ENCODE peak calls at places on chromosomes 3 and 15, in eight cellular contexts. W, K, N, Z, Q, P, H and L are unnamed samples.

GRCh38 chr3:31789429-31789828 is 191.6 kb downstream of the OSBPL10 start:
- DNase-seq in N (no peak), H (no peak), K (no peak), Q (no peak), Z (no peak), P (no peak), W (no peak), L (no peak)

GRCh38 chr3:17639257-17639656 is 103.2 kb downstream of the TBC1D5 start:
- DNase-seq in K (no peak), Q (no peak), W (no peak), Z (no peak), H (no peak), N (peak), P (no peak), L (no peak)

GRCh38 chr3:12396475-12396874 is 87.8 kb upstream of the TSEN2 start:
- DNase-seq in K (no peak), Z (no peak), Q (no peak), W (no peak), H (no peak), N (peak), P (no peak), L (no peak)

GRCh38 chr15:47844437-47844836 is 127.1 kb downstream of the SEMA6D start:
- DNase-seq in K (no peak), N (no peak), W (no peak), H (no peak), Q (no peak), Z (no peak), P (no peak), L (no peak)

GRCh38 chr3:127772776-127773751 is 49.3 kb downstream of the MGLL start:
- DNase-seq in K (no peak), N (no peak), P (no peak), Q (no peak), W (no peak), Z (no peak), H (no peak), L (no peak)

GRCh38 chr3:17974206-17974841 is 231.9 kb upstream of the TBC1D5 start:
- DNase-seq in N (no peak), H (no peak), P (no peak), K (no peak), W (no peak), Q (no peak), Z (no peak), L (no peak)

GRCh38 chr3:69342074-69342473 is 43.8 kb downstream of the FRMD4B start:
- DNase-seq in N (peak), H (no peak), W (no peak), K (no peak), Z (no peak), P (no peak), Q (no peak), L (no peak)

GRCh38 chr3:151037746-151038145 is 47.7 kb upstream of the MED12L start:
- DNase-seq in K (no peak), H (no peak), Q (no peak), P (no peak), W (no peak), N (peak), Z (peak), L (no peak)

GRCh38 chr3:129612350-129613204 is 6.1 kb upstream of the PLXND1 start:
- DNase-seq in K (no peak), Z (peak), W (no peak), N (no peak), H (no peak), Q (no peak), P (no peak), L (no peak)

GRCh38 chr3:42173307-42173706 is 82.2 kb downstream of the TRAK1 start:
- DNase-seq in K (no peak), Q (no peak), P (no peak), N (no peak), W (no peak), H (no peak), Z (no peak), L (no peak)